ENCODE peak calls at places on chromosomes 4 and X, in four cellular contexts. E is tibial nerve, B is heart left ventricle, V is IMR-90. R is an unnamed sample. For H3K4me1, the result is how much of the 10 kb centered on the place peaks cover.

GRCh38 chr4:47221721-47222120 is 190.4 kb downstream of the GABRB1 start:
- DNase-seq in E (no peak), B (no peak), V (peak), R (no peak)

GRCh38 chr4:142405021-142405991 is 440.8 kb downstream of the INPP4B start:
- DNase-seq in E (peak), B (peak), V (peak), R (peak)

GRCh38 chrX:136689441-136689840 is 41.5 kb downstream of the CD40LG start:
- DNase-seq in E (no peak), B (no peak), V (peak), R (no peak)

GRCh38 chrX:11193035-11193469 is 81.9 kb downstream of the HCCS start:
- DNase-seq in E (no peak), B (no peak), V (peak), R (no peak)

GRCh38 chr4:6551660-6552059 is 23.3 kb upstream of the MAN2B2 start:
- DNase-seq in E (no peak), B (no peak), V (no peak), R (no peak)

GRCh38 chrX:39973810-39974209 is 123.9 kb downstream of the BCOR start:
- DNase-seq in E (no peak), B (no peak), V (no peak), R (no peak)

GRCh38 chrX:45758738-45759397 is 558.2 kb upstream of the DIPK2B start:
- DNase-seq in E (no peak), B (no peak), V (peak), R (no peak)

GRCh38 chr4:54015421-54016065 is 48.9 kb downstream of the CHIC2 start:
- DNase-seq in E (no peak), B (no peak), V (no peak), R (no peak)

GRCh38 chr4:136650541-136651277 is 881.6 kb downstream of the PCDH18 start:
- DNase-seq in E (no peak), B (no peak), V (peak), R (no peak)

GRCh38 chr4:118033148-118034060 is 882 bp upstream of the NDST3 start:
- DNase-seq in E (no peak), B (no peak), V (peak), R (peak)

GRCh38 chr4:102344520-102344954 is 745 bp downstream of the SLC39A8 start:
- DNase-seq in E (peak), B (peak), V (no peak), R (peak)

GRCh38 chrX:68659385-68659784 is 11.9 kb downstream of the STARD8 start:
- DNase-seq in E (no peak), B (no peak), V (no peak), R (no peak)

GRCh38 chr4:38495481-38495880 is 168.5 kb upstream of the KLF3 start:
- DNase-seq in E (no peak), B (no peak), V (no peak), R (no peak)

GRCh38 chr4:148704291-148704690 is 262.1 kb upstream of the NR3C2 start:
- DNase-seq in E (no peak), B (no peak), V (no peak), R (no peak)

GRCh38 chr4:21290562-21290961 is 590.3 kb downstream of the PACRGL start:
- DNase-seq in E (no peak), B (no peak), V (no peak), R (no peak)

GRCh38 chr4:177441061-177441802 is 1.0 kb downstream of the AGA start:
- DNase-seq in E (peak), B (no peak), V (peak), R (no peak)

GRCh38 chr4:184066584-184067300 is 150.9 kb downstream of the ENPP6 start:
- DNase-seq in E (no peak), B (no peak), V (no peak), R (no peak)

GRCh38 chr4:88690355-88690754 is 7.3 kb downstream of the NAP1L5 start:
- DNase-seq in E (no peak), B (no peak), V (peak), R (no peak)

GRCh38 chr4:41294445-41295062 is 37.8 kb downstream of the UCHL1 start:
- DNase-seq in E (no peak), B (no peak), V (no peak), R (no peak)

GRCh38 chr4:153522800-153523089 is 56.6 kb downstream of the TMEM131L start:
- DNase-seq in E (no peak), B (no peak), V (no peak), R (no peak)

GRCh38 chr4:182923796-182924365 is 6.7 kb upstream of the DCTD start:
- DNase-seq in E (no peak), B (no peak), V (peak), R (no peak)

GRCh38 chrX:107686792-107687191 is 58.5 kb downstream of the PRPS1 start:
- DNase-seq in E (no peak), B (no peak), V (peak), R (no peak)

GRCh38 chr4:149961876-149962597 is 116.2 kb upstream of the DCLK2 start:
- DNase-seq in E (no peak), B (no peak), V (peak), R (no peak)

GRCh38 chr4:100075056-100075455 is 115.2 kb downstream of the DDIT4L start:
- DNase-seq in E (no peak), B (no peak), V (no peak), R (no peak)

GRCh38 chrX:95640226-95640625 is 1044.4 kb upstream of the DIAPH2 start:
- DNase-seq in E (no peak), B (no peak), V (no peak), R (no peak)

GRCh38 chrX:48470833-48471118 is 716 bp upstream of the SLC38A5 start:
- DNase-seq in E (no peak), B (no peak), V (no peak), R (no peak)

GRCh38 chr4:147755567-147756295 is 23.8 kb downstream of the ARHGAP10 start:
- DNase-seq in E (no peak), B (no peak), V (peak), R (no peak)

GRCh38 chr4:153296424-153296823 is 48.1 kb upstream of the MND1 start:
- DNase-seq in E (no peak), B (no peak), V (peak), R (peak)

GRCh38 chrX:120358687-120359086 is 3.2 kb upstream of the ATP1B4 start:
- DNase-seq in E (no peak), B (no peak), V (no peak), R (no peak)

GRCh38 chr4:118968006-118968405 is 79.4 kb downstream of the SYNPO2 start:
- DNase-seq in E (peak), B (peak), V (peak), R (peak)

GRCh38 chr4:156782491-156782890 is 189.1 kb downstream of the PDGFC start:
- DNase-seq in E (no peak), B (no peak), V (no peak), R (no peak)

GRCh38 chr4:19262467-19262866 is 989.2 kb upstream of the SLIT2 start:
- DNase-seq in E (no peak), B (no peak), V (no peak), R (no peak)

GRCh38 chr4:25878676-25879075 is 15.9 kb upstream of the SEL1L3 start:
- DNase-seq in E (no peak), B (no peak), V (no peak), R (no peak)

GRCh38 chr4:21949073-21949457 is 493 bp upstream of the KCNIP4 start:
- DNase-seq in E (no peak), B (no peak), V (no peak), R (no peak)

GRCh38 chrX:154791467-154791866 is 13.8 kb downstream of the MPP1 start:
- DNase-seq in E (no peak), B (no peak), V (no peak), R (no peak)

GRCh38 chrX:117910216-117910615 is 206.4 kb downstream of the KLHL13 start:
- DNase-seq in E (no peak), B (no peak), V (peak), R (no peak)

GRCh38 chr4:57147335-57148060 is 37.3 kb upstream of the IGFBP7 start:
- DNase-seq in E (no peak), B (no peak), V (peak), R (no peak)

GRCh38 chr4:37675587-37676290 is 10.4 kb downstream of the RELL1 start:
- DNase-seq in E (no peak), B (no peak), V (no peak), R (no peak)

GRCh38 chrX:79263550-79263949 is 103.6 kb downstream of the ITM2A start:
- DNase-seq in E (no peak), B (no peak), V (no peak), R (no peak)
- H3K4me1 ChIP-seq in E (under half), B (under half), V (under half), R (under half)

GRCh38 chrX:63755892-63756291 is 29.1 kb downstream of the ARHGEF9 start:
- DNase-seq in E (no peak), B (no peak), V (no peak), R (no peak)
- H3K4me3 ChIP-seq in E (no peak), B (no peak), V (no peak), R (no peak)

GRCh38 chr4:8198906-8199593 is at the start of gene SH3TC1:
- DNase-seq in E (peak), B (peak), V (peak), R (peak)
- TF ChIP-seq POLR2A in E (peak), B (no peak), V (no peak), R (peak)

GRCh38 chr4:78557841-78558240 is 6.3 kb downstream of the ANXA3 start:
- DNase-seq in E (no peak), B (no peak), V (no peak), R (peak)
- H3K4me1 ChIP-seq in E (under half), B (under half), V (under half), R (under half)

DNA sequence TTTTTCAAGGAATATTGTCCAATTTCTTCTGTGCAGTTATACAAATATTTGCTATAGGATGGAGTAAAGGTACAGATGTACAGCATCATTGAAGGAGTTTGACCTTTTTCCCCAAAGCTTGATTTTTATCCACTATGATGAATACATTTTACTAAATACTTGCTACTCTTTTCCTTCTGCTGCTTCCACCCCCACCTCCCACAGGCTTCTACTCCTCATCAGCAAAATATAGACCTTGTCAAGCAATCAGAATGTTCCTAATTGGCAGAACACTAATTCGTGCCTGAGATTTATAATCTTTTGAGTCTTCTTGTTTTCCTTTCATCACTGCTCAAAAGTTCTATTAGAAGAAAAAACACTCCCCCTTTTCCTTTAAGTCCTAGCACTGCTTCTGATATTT is 3.8 kb upstream of the THAP9 start:
- DNase-seq in E (no peak), B (no peak), V (no peak), R (no peak)
- H3K4me3 ChIP-seq in E (no peak), B (no peak), V (no peak), R (no peak)

GRCh38 chr4:1520145-1520661 is 114.0 kb upstream of the NKX1-1 start:
- DNase-seq in E (no peak), B (peak), V (no peak), R (no peak)
- TF ChIP-seq POLR2A in E (no peak), B (no peak), V (no peak), R (no peak)

GRCh38 chrX:13754765-13755164 is 20.2 kb downstream of the OFD1 start:
- DNase-seq in E (no peak), B (no peak), V (no peak), R (no peak)
- H3K4me1 ChIP-seq in E (under half), B (under half), V (under half), R (under half)

GRCh38 chrX:153055827-153056748 is at the start of gene PNMA3:
- DNase-seq in E (no peak), B (peak), V (no peak), R (no peak)
- H3K4me3 ChIP-seq in E (peak), B (no peak), V (no peak), R (no peak)

DNA sequence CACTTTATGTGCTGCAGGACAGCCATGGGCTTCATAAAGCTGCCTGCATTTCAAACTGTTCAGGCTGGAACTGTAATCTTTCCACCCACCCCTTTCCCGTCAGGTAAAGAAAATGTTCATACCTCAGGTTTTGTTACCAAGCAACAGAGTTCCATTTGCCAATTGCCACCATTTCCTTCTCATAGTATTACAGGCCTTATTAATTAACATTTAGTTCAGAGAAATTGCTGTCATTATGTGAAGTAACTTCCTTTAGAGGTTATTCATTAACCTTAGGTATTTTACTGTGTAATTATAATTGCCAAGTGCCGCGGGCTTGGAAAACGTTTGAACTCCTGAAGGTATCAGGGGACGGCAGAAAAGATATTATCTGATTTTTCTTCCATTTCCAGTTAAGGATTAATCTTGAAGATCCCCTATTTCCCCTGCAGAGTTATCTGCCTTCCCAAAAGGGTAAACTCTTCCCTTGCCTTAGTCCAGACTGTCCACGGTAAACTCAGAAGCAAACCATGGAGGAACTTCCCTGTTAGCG is 149.6 kb downstream of the SPRY1 start:
- DNase-seq in E (no peak), B (no peak), V (no peak), R (peak)
- TF ChIP-seq POLR2A in E (no peak), B (no peak), V (no peak), R (no peak)

GRCh38 chr4:55634417-55635128 is 1.5 kb downstream of the NMU start:
- DNase-seq in E (no peak), B (no peak), V (no peak), R (no peak)

GRCh38 chr4:55636622-55636999 is 513 bp upstream of the NMU start:
- DNase-seq in E (no peak), B (no peak), V (no peak), R (no peak)

GRCh38 chr4:55635282-55635681 is 816 bp downstream of the NMU start:
- DNase-seq in E (no peak), B (no peak), V (no peak), R (no peak)

GRCh38 chr4:55635760-55636621 is at the start of gene NMU:
- DNase-seq in E (no peak), B (no peak), V (no peak), R (peak)

DNA sequence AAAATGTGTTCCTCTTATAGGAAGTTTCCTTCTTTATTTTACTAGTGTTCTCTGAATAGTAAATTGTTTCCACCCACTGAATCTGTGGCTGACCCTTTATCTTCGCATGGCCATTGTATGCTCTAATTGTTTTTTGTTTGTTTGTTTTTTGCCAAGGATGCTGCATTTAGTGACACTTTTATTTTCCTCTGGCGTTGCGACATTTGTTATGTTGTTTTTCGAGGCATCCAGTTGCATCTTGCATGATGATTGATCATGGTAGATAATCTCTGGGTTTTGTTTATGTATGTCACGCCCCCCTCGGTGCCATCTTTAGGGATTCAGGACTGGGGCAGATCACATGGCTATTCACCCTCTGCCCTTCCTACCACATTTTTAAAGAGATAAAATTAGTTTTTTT is 2.2 kb downstream of the NMU start:
- DNase-seq in E (no peak), B (no peak), V (no peak), R (no peak)
- H3K4me1 ChIP-seq in E (under half), B (under half), V (under half), R (under half)